ENCODE peak calls at places on chromosomes 1 and 21, in four cellular contexts. N is OCI-LY7, E is Peyer's patch, R is heart right ventricle. J is an unnamed sample.
A peak's percentile ranks its signal among the peaks of the same experiment; 100 is the strongest.

GRCh38 chr1:56151402-56151801 is 428.0 kb downstream of the PLPP3 start:
- DNase-seq in N (no peak), E (no peak), R (no peak), J (no peak)

GRCh38 chr1:71593523-71593922 is 512.7 kb upstream of the ZRANB2 start:
- DNase-seq in N (peak; percentile 1), E (no peak), R (no peak), J (no peak)

GRCh38 chr1:41500378-41500777 is 15.9 kb upstream of the EDN2 start:
- DNase-seq in N (no peak), E (peak; percentile 85), R (peak; percentile 57), J (peak; percentile 82)

GRCh38 chr1:87113313-87113712 is 198.9 kb downstream of the HS2ST1 start:
- DNase-seq in N (no peak), E (no peak), R (no peak), J (no peak)

GRCh38 chr1:219031821-219032220 is 141.9 kb upstream of the LYPLAL1 start:
- DNase-seq in N (no peak), E (no peak), R (no peak), J (no peak)

GRCh38 chr21:34791776-34792503 is 123.1 kb downstream of the CLIC6 start:
- DNase-seq in N (no peak), E (no peak), R (no peak), J (no peak)

GRCh38 chr1:214548988-214549387 is 2.4 kb downstream of the PTPN14 start:
- DNase-seq in N (no peak), E (no peak), R (peak; percentile 49), J (peak; percentile 63)

GRCh38 chr1:224786533-224787249 is 142.8 kb upstream of the DNAH14 start:
- DNase-seq in N (no peak), E (no peak), R (no peak), J (no peak)

GRCh38 chr1:118842462-118843201 is 145.5 kb downstream of the TBX15 start:
- DNase-seq in N (no peak), E (no peak), R (no peak), J (no peak)

GRCh38 chr1:7207875-7208646 is 422.8 kb downstream of the CAMTA1 start:
- DNase-seq in N (peak; percentile 35), E (no peak), R (peak; percentile 24), J (peak; percentile 34)

GRCh38 chr1:58900401-58900800 is 116.6 kb upstream of the JUN start:
- DNase-seq in N (no peak), E (no peak), R (no peak), J (no peak)

GRCh38 chr1:1910651-1911389 is 4.2 kb upstream of the CALML6 start:
- DNase-seq in N (no peak), E (peak; percentile 40), R (no peak), J (no peak)

GRCh38 chr1:30810416-30811105 is 53.0 kb upstream of the LAPTM5 start:
- DNase-seq in N (no peak), E (no peak), R (no peak), J (no peak)

GRCh38 chr1:77533660-77534295 is 148.7 kb downstream of the ZZZ3 start:
- DNase-seq in N (peak; percentile 62), E (peak; percentile 55), R (peak; percentile 34), J (no peak)

GRCh38 chr1:19654886-19655717 is 9.6 kb upstream of the HTR6 start:
- DNase-seq in N (no peak), E (peak; percentile 58), R (no peak), J (no peak)

GRCh38 chr1:86419277-86419903 is 4.6 kb upstream of the CLCA2 start:
- DNase-seq in N (peak; percentile 65), E (no peak), R (no peak), J (no peak)

GRCh38 chr1:91857557-91858239 is 28.3 kb downstream of the TGFBR3 start:
- DNase-seq in N (no peak), E (no peak), R (no peak), J (no peak)

GRCh38 chr21:26471116-26471505 is 102.0 kb downstream of the CYYR1 start:
- DNase-seq in N (no peak), E (no peak), R (no peak), J (no peak)

GRCh38 chr1:76939107-76939816 is 72.0 kb downstream of the ST6GALNAC5 start:
- DNase-seq in N (no peak), E (no peak), R (no peak), J (no peak)

GRCh38 chr1:207956976-207957375 is 46.1 kb upstream of the CD34 start:
- DNase-seq in N (no peak), E (no peak), R (no peak), J (no peak)

GRCh38 chr1:2528966-2529750 is 905 bp downstream of the HES5 start:
- DNase-seq in N (no peak), E (no peak), R (peak; percentile 61), J (peak; percentile 40)

DNA sequence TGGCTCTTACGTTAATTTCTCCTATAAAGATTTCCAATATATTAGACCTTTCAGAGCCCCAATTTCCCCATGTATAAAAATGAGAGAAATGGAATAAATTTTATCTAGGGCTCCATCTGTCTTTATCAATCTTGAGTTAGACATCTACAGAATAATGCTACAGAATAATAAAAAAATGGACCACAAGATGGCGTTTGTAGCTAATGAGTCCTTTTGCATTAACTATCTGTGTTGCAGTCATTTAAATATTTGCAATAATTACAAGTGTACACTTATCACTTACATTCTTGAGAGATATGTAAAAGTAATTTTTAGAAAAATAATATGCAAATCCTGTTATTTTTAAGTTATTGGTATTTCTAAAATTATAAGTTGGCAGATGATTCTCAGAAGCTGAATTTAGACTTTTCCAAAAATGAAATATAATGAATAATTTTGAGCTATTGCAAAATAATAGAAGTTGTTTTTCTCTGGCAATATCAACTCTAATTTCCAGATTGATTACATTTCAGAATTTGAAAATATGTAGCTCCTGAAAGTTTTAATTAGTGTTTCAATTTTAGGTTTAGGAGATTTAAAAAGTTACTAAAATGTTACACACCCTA is 87.7 kb downstream of the SNX7 start:
- DNase-seq in N (peak; percentile 37), E (no peak), R (no peak), J (no peak)
- TF ChIP-seq CTCF in N (peak; percentile 84), E (no peak), R (peak; percentile 34), J (no peak)

GRCh38 chr21:38803075-38803474 is 2.7 kb upstream of the ETS2 start:
- DNase-seq in N (no peak), E (no peak), R (no peak), J (no peak)
- TF ChIP-seq CTCF in N (no peak), E (no peak), R (no peak), J (no peak)

GRCh38 chr1:106975944-106976343 is 80.5 kb upstream of the PRMT6 start:
- DNase-seq in N (peak; percentile 41), E (no peak), R (no peak), J (no peak)
- TF ChIP-seq CTCF in N (peak; percentile 76), E (no peak), R (no peak), J (no peak)

DNA sequence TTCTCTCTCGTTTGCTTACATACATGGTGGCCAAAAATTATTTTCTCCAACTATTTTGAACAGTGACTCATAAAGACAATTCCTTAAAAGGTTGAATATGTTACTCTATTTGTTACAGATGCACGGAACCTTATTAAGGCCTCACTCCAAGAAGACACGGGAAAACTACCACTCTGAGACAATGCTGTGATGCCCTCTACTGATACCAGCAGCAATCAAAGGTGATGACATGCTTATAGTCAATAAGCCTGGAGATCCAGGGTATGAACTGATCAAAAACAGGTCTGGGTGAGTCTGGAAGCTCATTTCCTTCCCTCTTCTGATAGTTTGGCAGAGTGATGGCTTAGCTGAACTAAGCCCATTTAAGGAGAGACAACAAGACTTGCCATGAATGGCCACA is 563.0 kb downstream of the LRRIQ3 start:
- DNase-seq in N (no peak), E (no peak), R (no peak), J (no peak)
- TF ChIP-seq CTCF in N (no peak), E (no peak), R (no peak), J (no peak)

GRCh38 chr1:204829133-204829532 is 41.5 kb upstream of the NFASC start:
- DNase-seq in N (no peak), E (no peak), R (no peak), J (no peak)

GRCh38 chr1:204828352-204828850 is 42.3 kb upstream of the NFASC start:
- DNase-seq in N (no peak), E (peak; percentile 74), R (peak; percentile 79), J (no peak)

GRCh38 chr1:204821924-204822323 is 48.7 kb upstream of the NFASC start:
- DNase-seq in N (no peak), E (no peak), R (no peak), J (no peak)

GRCh38 chr1:204830671-204831585 is 39.7 kb upstream of the NFASC start:
- DNase-seq in N (no peak), E (no peak), R (no peak), J (no peak)

DNA sequence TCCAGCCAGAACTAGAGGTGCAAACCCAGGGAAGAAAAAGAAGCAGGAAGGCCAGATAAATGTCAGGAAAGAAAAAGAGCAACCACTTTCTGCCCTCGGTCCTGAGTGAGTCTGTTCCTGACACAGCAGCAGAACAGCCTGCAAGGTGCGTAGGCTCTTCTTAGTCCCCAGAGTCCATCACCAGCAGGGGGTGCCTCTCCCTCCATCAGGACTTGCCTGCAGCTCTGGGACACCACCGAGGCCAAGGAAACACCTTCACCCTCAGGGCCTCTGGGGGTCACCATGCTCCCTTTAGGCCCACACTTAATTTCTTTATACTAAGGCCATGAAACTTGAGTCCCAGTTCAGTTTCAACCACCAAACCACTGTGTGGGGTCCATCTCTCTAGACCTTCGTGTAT is 43.7 kb upstream of the NFASC start:
- DNase-seq in N (peak; percentile 58), E (no peak), R (no peak), J (no peak)
- TF ChIP-seq CTCF in N (peak; percentile 77), E (no peak), R (no peak), J (no peak)

GRCh38 chr1:196317535-196318522 is 290.4 kb downstream of the KCNT2 start:
- DNase-seq in N (peak; percentile 3), E (no peak), R (no peak), J (no peak)
- TF ChIP-seq CTCF in N (peak; percentile 64), E (no peak), R (peak; percentile 32), J (no peak)

GRCh38 chr1:216892581-216892980 is 169.4 kb upstream of the ESRRG start:
- DNase-seq in N (no peak), E (no peak), R (no peak), J (no peak)

GRCh38 chr1:216883518-216883917 is 160.3 kb upstream of the ESRRG start:
- DNase-seq in N (no peak), E (no peak), R (no peak), J (no peak)

GRCh38 chr1:216894499-216894898 is 171.3 kb upstream of the ESRRG start:
- DNase-seq in N (no peak), E (no peak), R (no peak), J (no peak)

GRCh38 chr1:216887032-216887431 is 163.8 kb upstream of the ESRRG start:
- DNase-seq in N (no peak), E (no peak), R (no peak), J (no peak)

GRCh38 chr1:216888721-216889120 is 165.5 kb upstream of the ESRRG start:
- DNase-seq in N (no peak), E (no peak), R (no peak), J (no peak)
- TF ChIP-seq CTCF in N (no peak), E (no peak), R (no peak), J (no peak)

GRCh38 chr1:44484155-44484688 is 79.2 kb downstream of the RNF220 start:
- DNase-seq in N (no peak), E (no peak), R (no peak), J (no peak)
- TF ChIP-seq CTCF in N (no peak), E (no peak), R (no peak), J (no peak)

GRCh38 chr1:5481889-5482288 is 510.3 kb downstream of the NPHP4 start:
- DNase-seq in N (peak; percentile 24), E (no peak), R (no peak), J (no peak)
- TF ChIP-seq CTCF in N (peak; percentile 45), E (no peak), R (no peak), J (no peak)